ENCODE peak calls at places on chromosomes 7 and 10, in six cellular contexts. E, X, A, Q, Y and L are unnamed samples.

GRCh38 chr10:30902621-30903396 is 128.9 kb downstream of the ZNF438 start:
- DNase-seq in E (no peak), A (no peak), X (no peak), Q (no peak), Y (no peak), L (no peak)

GRCh38 chr10:83037653-83038052 is 1101.7 kb upstream of the GHITM start:
- DNase-seq in X (no peak), Y (no peak), E (no peak), Q (no peak), A (no peak), L (no peak)

GRCh38 chr7:112635742-112636141 is 154.5 kb downstream of the TMEM168 start:
- DNase-seq in X (no peak), Q (no peak), E (no peak), A (no peak), Y (no peak), L (no peak)

GRCh38 chr7:139602143-139602722 is 78.7 kb downstream of the CLEC2L start:
- DNase-seq in Y (peak), X (peak), Q (no peak), A (no peak), E (no peak), L (peak)

GRCh38 chr7:48094861-48095293 is 5.8 kb downstream of the UPP1 start:
- DNase-seq in X (no peak), Q (no peak), E (no peak), A (no peak), Y (peak), L (no peak)

GRCh38 chr7:66626236-66626957 is 2.3 kb upstream of the KCTD7 start:
- DNase-seq in Y (peak), X (no peak), A (no peak), E (no peak), Q (no peak), L (no peak)

GRCh38 chr7:158924956-158925355 is 68.6 kb downstream of the DYNC2I1 start:
- DNase-seq in Q (no peak), X (no peak), A (no peak), Y (peak), E (no peak), L (no peak)

GRCh38 chr10:6877351-6878066 is 297.4 kb upstream of the PRKCQ start:
- DNase-seq in X (no peak), Q (no peak), E (no peak), Y (no peak), A (no peak), L (no peak)

GRCh38 chr7:129210256-129210988 is 14.4 kb upstream of the AHCYL2 start:
- DNase-seq in E (peak), A (peak), Y (peak), Q (peak), X (peak), L (peak)

GRCh38 chr7:37916673-37917660 is at the start of gene SFRP4:
- DNase-seq in X (peak), A (peak), Y (peak), E (peak), Q (peak), L (peak)

GRCh38 chr10:132044803-132045202 is 20.9 kb upstream of the JAKMIP3 start:
- DNase-seq in Y (no peak), E (no peak), A (no peak), Q (no peak), X (no peak), L (no peak)

GRCh38 chr7:2224934-2225333 is 7.8 kb downstream of the MAD1L1 start:
- DNase-seq in X (no peak), Q (peak), A (no peak), E (no peak), Y (no peak), L (no peak)

GRCh38 chr7:97024209-97025129 is at the start of gene DLX5:
- DNase-seq in E (no peak), Q (peak), X (no peak), Y (peak), A (peak), L (peak)
- TF ChIP-seq CTCF in E (no peak), Q (no peak), X (no peak), Y (no peak), A (no peak), L (no peak)

GRCh38 chr7:95845007-95845406 is 72.7 kb downstream of the DYNC1I1 start:
- DNase-seq in Y (no peak), X (no peak), E (no peak), A (no peak), Q (no peak), L (no peak)

GRCh38 chr7:95847061-95847460 is 74.7 kb downstream of the DYNC1I1 start:
- DNase-seq in Q (no peak), Y (no peak), X (no peak), A (no peak), E (no peak), L (no peak)

GRCh38 chr7:95840953-95841950 is 68.9 kb downstream of the DYNC1I1 start:
- DNase-seq in Q (no peak), A (no peak), Y (peak), X (peak), E (no peak), L (peak)

DNA sequence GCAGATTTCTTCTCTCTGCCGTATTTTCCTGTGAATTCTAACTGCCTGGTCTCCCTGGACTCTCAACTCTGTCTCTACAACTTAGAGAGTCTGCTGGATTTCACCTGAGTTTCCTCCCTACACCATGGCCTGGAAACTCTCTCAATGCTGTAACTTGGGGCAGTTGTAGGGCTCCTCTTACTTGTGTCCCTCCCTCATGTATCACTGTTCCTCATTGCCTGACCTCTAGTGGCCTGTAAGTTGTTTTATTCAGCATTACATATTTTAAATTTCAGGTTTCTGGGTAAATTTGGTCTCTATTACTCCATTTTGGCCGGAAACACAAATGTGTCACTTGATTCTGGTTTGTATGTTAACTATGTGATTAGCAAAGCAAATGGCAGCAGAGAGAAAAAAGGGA is 70.9 kb downstream of the DYNC1I1 start:
- DNase-seq in Q (no peak), X (no peak), E (no peak), Y (peak), A (no peak), L (no peak)
- TF ChIP-seq CTCF in Q (no peak), X (peak), E (peak), Y (no peak), A (no peak), L (no peak)

GRCh38 chr7:3695602-3696001 is 394.6 kb downstream of the SDK1 start:
- DNase-seq in Q (peak), E (no peak), A (no peak), X (peak), Y (peak), L (no peak)
- TF ChIP-seq CTCF in Q (peak), E (no peak), A (peak), X (peak), Y (peak), L (no peak)

GRCh38 chr10:11357361-11357760 is 254.1 kb downstream of the USP6NL start:
- DNase-seq in X (no peak), Q (no peak), Y (no peak), E (no peak), A (no peak), L (no peak)

GRCh38 chr10:11355625-11356024 is 255.8 kb downstream of the USP6NL start:
- DNase-seq in E (no peak), Y (no peak), A (no peak), X (no peak), Q (no peak), L (no peak)

GRCh38 chr10:11359849-11360248 is 251.6 kb downstream of the USP6NL start:
- DNase-seq in Q (no peak), A (no peak), E (no peak), X (no peak), Y (no peak), L (no peak)

GRCh38 chr10:11358046-11358445 is 253.4 kb downstream of the USP6NL start:
- DNase-seq in X (no peak), A (no peak), E (no peak), Y (no peak), Q (no peak), L (no peak)

DNA sequence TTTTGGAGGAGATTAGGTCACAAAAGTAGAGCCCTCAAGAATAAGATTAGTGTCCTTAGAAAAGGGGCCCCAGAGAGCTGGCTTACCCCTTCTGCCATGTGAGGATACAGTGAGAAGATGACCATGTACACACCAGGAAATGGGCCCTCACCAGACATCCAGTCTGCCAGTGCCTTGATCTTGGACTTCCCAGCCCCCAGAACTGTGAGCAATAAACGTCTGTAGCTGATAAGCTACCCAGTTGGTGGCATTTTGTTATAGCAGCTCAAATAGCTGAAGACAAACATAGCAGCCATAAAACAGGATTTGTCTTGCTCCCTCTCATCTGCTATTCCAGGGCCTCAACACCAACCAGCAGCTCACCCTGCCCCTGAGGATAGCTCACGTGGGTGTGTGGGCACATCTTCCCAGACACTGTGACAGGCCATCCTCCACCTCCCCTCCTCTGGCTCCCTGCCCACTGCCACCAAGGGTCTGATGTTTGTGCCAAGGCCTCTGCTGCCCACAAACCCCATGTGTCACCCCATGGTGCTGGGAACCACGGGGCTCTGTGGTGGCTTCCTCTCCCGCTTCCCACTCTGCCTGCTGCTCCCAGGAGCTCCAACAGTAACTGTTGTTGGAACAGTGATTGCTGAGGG is 252.4 kb downstream of the USP6NL start:
- DNase-seq in A (no peak), X (no peak), Y (no peak), E (no peak), Q (no peak), L (no peak)
- TF ChIP-seq CTCF in A (no peak), X (no peak), Y (no peak), E (no peak), Q (no peak), L (no peak)

GRCh38 chr7:43729214-43729923 is at the start of gene COA1:
- DNase-seq in X (peak), A (peak), Y (peak), Q (peak), E (peak), L (peak)
- TF ChIP-seq CTCF in X (peak), A (no peak), Y (no peak), Q (no peak), E (no peak), L (no peak)

DNA sequence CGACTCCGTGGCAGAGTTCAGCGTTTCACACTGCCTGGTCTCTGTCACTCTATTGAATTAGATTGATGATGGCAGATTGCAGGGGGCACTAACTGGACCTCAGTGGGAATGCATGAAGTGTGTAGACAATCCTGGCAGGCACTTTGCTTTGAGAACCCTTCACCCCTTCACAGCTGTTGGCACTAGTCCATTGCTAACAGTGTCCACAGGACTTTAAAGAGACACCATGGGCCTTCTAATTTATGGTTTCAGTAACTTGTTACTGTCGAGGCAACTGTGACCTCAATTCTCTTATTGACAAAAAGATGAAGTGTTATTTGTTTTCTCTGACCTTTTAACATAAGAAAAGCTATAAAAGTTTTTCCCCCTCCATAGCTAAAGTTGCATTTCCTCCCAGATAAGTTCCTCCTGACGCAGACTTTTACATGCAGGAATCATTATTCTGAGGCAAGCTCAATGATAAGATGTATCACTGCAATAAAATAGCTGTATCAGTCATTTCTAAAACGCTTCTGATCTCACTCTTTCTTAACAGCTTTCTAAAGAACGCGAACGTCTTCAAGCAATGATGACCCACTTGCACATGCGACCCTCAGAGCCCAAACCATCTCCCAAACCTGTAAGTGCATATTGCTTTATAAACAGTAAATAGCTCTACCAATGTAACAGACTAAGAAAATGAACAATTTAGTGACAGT is 238.9 kb downstream of the FOXP2 start:
- DNase-seq in E (no peak), A (no peak), X (no peak), Y (no peak), Q (no peak), L (no peak)
- TF ChIP-seq CTCF in E (no peak), A (no peak), X (no peak), Y (no peak), Q (no peak), L (no peak)

DNA sequence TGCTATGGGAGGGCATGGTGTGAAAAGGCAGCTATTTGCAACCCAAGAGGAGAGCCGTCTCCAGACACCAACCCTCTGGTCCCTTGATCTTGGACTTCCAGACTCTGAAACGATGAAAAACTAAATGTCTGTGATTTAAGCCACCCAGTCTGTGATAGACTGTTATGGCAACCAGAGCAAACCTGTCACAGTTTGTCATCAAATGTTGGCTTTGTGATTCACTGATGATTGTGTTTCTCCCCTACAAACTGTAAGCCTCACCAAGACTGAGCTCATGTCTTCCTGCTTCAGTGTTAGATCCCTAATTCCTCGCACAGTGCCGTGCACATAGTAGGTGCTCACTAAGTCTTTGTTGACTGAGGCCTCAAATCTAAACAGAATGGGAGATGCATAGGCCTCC is 224.6 kb upstream of the PITRM1 start:
- DNase-seq in E (no peak), X (no peak), A (no peak), Q (no peak), Y (peak), L (no peak)
- TF ChIP-seq CTCF in E (no peak), X (no peak), A (no peak), Q (no peak), Y (no peak), L (no peak)

GRCh38 chr10:20372748-20373147 is 524.4 kb downstream of the NEBL start:
- DNase-seq in Q (no peak), A (no peak), E (no peak), X (no peak), Y (no peak), L (no peak)

GRCh38 chr10:20369863-20370736 is 527.0 kb downstream of the NEBL start:
- DNase-seq in Y (no peak), X (no peak), E (no peak), A (no peak), Q (no peak), L (no peak)
- TF ChIP-seq CTCF in Y (no peak), X (no peak), E (no peak), A (no peak), Q (no peak), L (no peak)